ENCODE peak calls at places on chromosomes 3 and 15, in nine cellular contexts. One of them, this sample, is unnamed.

GRCh38 chr3:190840146-190840545 is 22.3 kb downstream of the GMNC start:
- DNase-seq in HL-60: no peak
- DNase-seq in spleen: no peak
- DNase-seq in sigmoid colon: no peak
- DNase-seq in vagina: no peak
- DNase-seq in stomach: no peak
- DNase-seq in Panc1: no peak
- DNase-seq in upper lobe of left lung: no peak
- DNase-seq in breast epithelium: no peak
- DNase-seq in this sample: no peak

GRCh38 chr15:45705510-45706473 is 71.0 kb downstream of the SQOR start:
- DNase-seq in HL-60: peak
- DNase-seq in spleen: peak
- DNase-seq in sigmoid colon: peak
- DNase-seq in vagina: no peak
- DNase-seq in stomach: peak
- DNase-seq in Panc1: peak
- DNase-seq in upper lobe of left lung: peak
- DNase-seq in breast epithelium: peak
- DNase-seq in this sample: peak

GRCh38 chr3:106276755-106277612 is 408.2 kb upstream of the CBLB start:
- DNase-seq in HL-60: no peak
- DNase-seq in spleen: no peak
- DNase-seq in sigmoid colon: no peak
- DNase-seq in vagina: no peak
- DNase-seq in stomach: no peak
- DNase-seq in Panc1: no peak
- DNase-seq in upper lobe of left lung: no peak
- DNase-seq in breast epithelium: no peak
- DNase-seq in this sample: no peak

GRCh38 chr3:56772926-56773587 is 28.7 kb downstream of the ARHGEF3 start:
- DNase-seq in HL-60: no peak
- DNase-seq in spleen: no peak
- DNase-seq in sigmoid colon: no peak
- DNase-seq in vagina: no peak
- DNase-seq in stomach: no peak
- DNase-seq in Panc1: no peak
- DNase-seq in upper lobe of left lung: no peak
- DNase-seq in breast epithelium: no peak
- DNase-seq in this sample: no peak

GRCh38 chr3:141050576-141050912 is 603 bp upstream of the SPSB4 start:
- DNase-seq in HL-60: no peak
- DNase-seq in spleen: no peak
- DNase-seq in sigmoid colon: no peak
- DNase-seq in vagina: no peak
- DNase-seq in stomach: no peak
- DNase-seq in Panc1: no peak
- DNase-seq in upper lobe of left lung: no peak
- DNase-seq in breast epithelium: no peak
- DNase-seq in this sample: no peak

GRCh38 chr3:146882206-146882605 is 277.1 kb upstream of the PLSCR5 start:
- DNase-seq in HL-60: no peak
- DNase-seq in spleen: no peak
- DNase-seq in sigmoid colon: no peak
- DNase-seq in vagina: no peak
- DNase-seq in stomach: no peak
- DNase-seq in Panc1: no peak
- DNase-seq in upper lobe of left lung: no peak
- DNase-seq in breast epithelium: no peak
- DNase-seq in this sample: no peak

GRCh38 chr3:168272343-168272984 is 176.7 kb upstream of the GOLIM4 start:
- DNase-seq in HL-60: no peak
- DNase-seq in spleen: no peak
- DNase-seq in sigmoid colon: no peak
- DNase-seq in vagina: no peak
- DNase-seq in stomach: no peak
- DNase-seq in Panc1: no peak
- DNase-seq in upper lobe of left lung: no peak
- DNase-seq in breast epithelium: no peak
- DNase-seq in this sample: no peak

GRCh38 chr3:15331606-15332404 is 581 bp downstream of the SH3BP5 start:
- DNase-seq in HL-60: no peak
- DNase-seq in spleen: peak
- DNase-seq in sigmoid colon: peak
- DNase-seq in vagina: no peak
- DNase-seq in stomach: peak
- DNase-seq in Panc1: no peak
- DNase-seq in upper lobe of left lung: peak
- DNase-seq in breast epithelium: no peak
- DNase-seq in this sample: no peak

GRCh38 chr3:40191251-40191650 is 118.3 kb upstream of the EIF1B start:
- DNase-seq in HL-60: no peak
- DNase-seq in spleen: no peak
- DNase-seq in sigmoid colon: no peak
- DNase-seq in vagina: no peak
- DNase-seq in stomach: no peak
- DNase-seq in Panc1: no peak
- DNase-seq in upper lobe of left lung: no peak
- DNase-seq in breast epithelium: no peak
- DNase-seq in this sample: no peak

GRCh38 chr3:58039609-58040008 is 31.4 kb downstream of the FLNB start:
- DNase-seq in HL-60: no peak
- DNase-seq in spleen: no peak
- DNase-seq in sigmoid colon: peak
- DNase-seq in vagina: no peak
- DNase-seq in stomach: no peak
- DNase-seq in Panc1: no peak
- DNase-seq in upper lobe of left lung: no peak
- DNase-seq in breast epithelium: no peak
- DNase-seq in this sample: no peak

GRCh38 chr15:91866371-91866905 is 12.9 kb downstream of the SLCO3A1 start:
- DNase-seq in HL-60: no peak
- DNase-seq in spleen: no peak
- DNase-seq in sigmoid colon: no peak
- DNase-seq in vagina: no peak
- DNase-seq in stomach: no peak
- DNase-seq in Panc1: no peak
- DNase-seq in upper lobe of left lung: peak
- DNase-seq in breast epithelium: peak
- DNase-seq in this sample: peak
- TF ChIP-seq POLR2AphosphoS5 in HL-60: no peak
- TF ChIP-seq POLR2AphosphoS5 in spleen: no peak
- TF ChIP-seq POLR2AphosphoS5 in sigmoid colon: peak
- TF ChIP-seq POLR2AphosphoS5 in vagina: peak
- TF ChIP-seq POLR2AphosphoS5 in stomach: peak
- TF ChIP-seq POLR2AphosphoS5 in Panc1: no peak
- TF ChIP-seq POLR2AphosphoS5 in upper lobe of left lung: no peak
- TF ChIP-seq POLR2AphosphoS5 in breast epithelium: no peak
- TF ChIP-seq POLR2AphosphoS5 in this sample: peak

GRCh38 chr3:54596087-54596486 is 331.8 kb downstream of the LRTM1 start:
- DNase-seq in HL-60: no peak
- DNase-seq in spleen: no peak
- DNase-seq in sigmoid colon: no peak
- DNase-seq in vagina: peak
- DNase-seq in stomach: no peak
- DNase-seq in Panc1: no peak
- DNase-seq in upper lobe of left lung: no peak
- DNase-seq in breast epithelium: no peak
- DNase-seq in this sample: no peak

GRCh38 chr3:54599741-54600140 is 328.1 kb downstream of the LRTM1 start:
- DNase-seq in HL-60: no peak
- DNase-seq in spleen: no peak
- DNase-seq in sigmoid colon: peak
- DNase-seq in vagina: peak
- DNase-seq in stomach: no peak
- DNase-seq in Panc1: no peak
- DNase-seq in upper lobe of left lung: no peak
- DNase-seq in breast epithelium: peak
- DNase-seq in this sample: peak

GRCh38 chr3:54604495-54604894 is 323.4 kb downstream of the LRTM1 start:
- DNase-seq in HL-60: no peak
- DNase-seq in spleen: no peak
- DNase-seq in sigmoid colon: no peak
- DNase-seq in vagina: peak
- DNase-seq in stomach: no peak
- DNase-seq in Panc1: no peak
- DNase-seq in upper lobe of left lung: no peak
- DNase-seq in breast epithelium: no peak
- DNase-seq in this sample: no peak

GRCh38 chr3:54600441-54601204 is 327.2 kb downstream of the LRTM1 start:
- DNase-seq in HL-60: no peak
- DNase-seq in spleen: no peak
- DNase-seq in sigmoid colon: no peak
- DNase-seq in vagina: peak
- DNase-seq in stomach: no peak
- DNase-seq in Panc1: no peak
- DNase-seq in upper lobe of left lung: no peak
- DNase-seq in breast epithelium: no peak
- DNase-seq in this sample: no peak
- H3K27ac ChIP-seq in HL-60: no peak
- H3K27ac ChIP-seq in spleen: no peak
- H3K27ac ChIP-seq in sigmoid colon: no peak
- H3K27ac ChIP-seq in vagina: peak
- H3K27ac ChIP-seq in stomach: no peak
- H3K27ac ChIP-seq in Panc1: no peak
- H3K27ac ChIP-seq in upper lobe of left lung: no peak
- H3K27ac ChIP-seq in breast epithelium: peak
- H3K27ac ChIP-seq in this sample: no peak

DNA sequence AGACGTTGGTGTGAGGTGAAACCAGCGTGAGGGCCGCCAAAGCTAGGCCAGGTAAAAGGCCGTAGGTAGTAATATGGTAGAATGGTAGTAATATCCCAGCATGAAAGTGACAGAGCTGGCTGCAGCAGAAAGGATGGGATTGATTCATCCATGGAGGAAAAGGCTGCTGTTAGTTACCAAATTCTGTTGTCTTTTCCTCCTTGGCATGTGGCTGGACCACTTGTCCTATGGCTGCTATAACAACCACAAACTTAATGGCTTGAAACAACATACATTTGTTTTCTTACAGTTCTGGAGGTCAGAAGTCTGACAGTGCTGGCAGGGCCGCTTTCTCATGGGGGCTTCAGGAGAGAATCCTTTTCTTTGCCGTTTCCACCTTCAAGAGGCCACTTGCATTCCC is 47.8 kb upstream of the CHST2 start:
- DNase-seq in HL-60: no peak
- DNase-seq in spleen: no peak
- DNase-seq in sigmoid colon: no peak
- DNase-seq in vagina: no peak
- DNase-seq in stomach: no peak
- DNase-seq in Panc1: no peak
- DNase-seq in upper lobe of left lung: no peak
- DNase-seq in breast epithelium: no peak
- DNase-seq in this sample: no peak
- TF ChIP-seq POLR2AphosphoS5 in HL-60: no peak
- TF ChIP-seq POLR2AphosphoS5 in spleen: no peak
- TF ChIP-seq POLR2AphosphoS5 in sigmoid colon: no peak
- TF ChIP-seq POLR2AphosphoS5 in vagina: no peak
- TF ChIP-seq POLR2AphosphoS5 in stomach: no peak
- TF ChIP-seq POLR2AphosphoS5 in Panc1: no peak
- TF ChIP-seq POLR2AphosphoS5 in upper lobe of left lung: no peak
- TF ChIP-seq POLR2AphosphoS5 in breast epithelium: no peak
- TF ChIP-seq POLR2AphosphoS5 in this sample: no peak

DNA sequence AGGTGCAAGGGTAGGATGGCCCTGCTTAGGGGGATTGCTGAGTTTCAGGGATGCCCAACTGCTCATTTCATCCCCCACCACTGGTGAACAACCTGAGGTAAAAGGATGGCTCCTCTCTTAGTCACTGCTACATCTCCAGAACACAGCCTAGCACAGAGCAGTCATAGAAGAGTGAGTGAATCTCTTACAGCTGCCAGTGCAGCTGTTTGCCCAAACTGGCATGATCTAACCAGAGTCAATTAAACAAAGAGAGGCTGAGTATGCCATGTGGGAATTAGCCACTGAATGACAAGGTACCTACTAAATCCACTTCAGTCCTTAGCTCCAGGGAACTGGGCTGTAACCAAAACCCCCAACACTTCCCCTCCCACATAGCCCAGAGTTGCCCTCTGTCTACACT is 6.8 kb upstream of the NCKIPSD start:
- DNase-seq in HL-60: no peak
- DNase-seq in spleen: no peak
- DNase-seq in sigmoid colon: no peak
- DNase-seq in vagina: no peak
- DNase-seq in stomach: no peak
- DNase-seq in Panc1: no peak
- DNase-seq in upper lobe of left lung: no peak
- DNase-seq in breast epithelium: no peak
- DNase-seq in this sample: no peak
- H3K27ac ChIP-seq in HL-60: no peak
- H3K27ac ChIP-seq in spleen: peak
- H3K27ac ChIP-seq in sigmoid colon: peak
- H3K27ac ChIP-seq in vagina: no peak
- H3K27ac ChIP-seq in stomach: no peak
- H3K27ac ChIP-seq in Panc1: no peak
- H3K27ac ChIP-seq in upper lobe of left lung: peak
- H3K27ac ChIP-seq in breast epithelium: peak
- H3K27ac ChIP-seq in this sample: no peak

GRCh38 chr15:69760263-69760855 is 307.7 kb downstream of the RPLP1 start:
- DNase-seq in HL-60: peak
- DNase-seq in spleen: no peak
- DNase-seq in sigmoid colon: no peak
- DNase-seq in vagina: no peak
- DNase-seq in stomach: no peak
- DNase-seq in Panc1: no peak
- DNase-seq in upper lobe of left lung: no peak
- DNase-seq in breast epithelium: no peak
- DNase-seq in this sample: no peak
- TF ChIP-seq POLR2AphosphoS5 in HL-60: no peak
- TF ChIP-seq POLR2AphosphoS5 in spleen: no peak
- TF ChIP-seq POLR2AphosphoS5 in sigmoid colon: no peak
- TF ChIP-seq POLR2AphosphoS5 in vagina: no peak
- TF ChIP-seq POLR2AphosphoS5 in stomach: no peak
- TF ChIP-seq POLR2AphosphoS5 in Panc1: no peak
- TF ChIP-seq POLR2AphosphoS5 in upper lobe of left lung: peak
- TF ChIP-seq POLR2AphosphoS5 in breast epithelium: no peak
- TF ChIP-seq POLR2AphosphoS5 in this sample: no peak

DNA sequence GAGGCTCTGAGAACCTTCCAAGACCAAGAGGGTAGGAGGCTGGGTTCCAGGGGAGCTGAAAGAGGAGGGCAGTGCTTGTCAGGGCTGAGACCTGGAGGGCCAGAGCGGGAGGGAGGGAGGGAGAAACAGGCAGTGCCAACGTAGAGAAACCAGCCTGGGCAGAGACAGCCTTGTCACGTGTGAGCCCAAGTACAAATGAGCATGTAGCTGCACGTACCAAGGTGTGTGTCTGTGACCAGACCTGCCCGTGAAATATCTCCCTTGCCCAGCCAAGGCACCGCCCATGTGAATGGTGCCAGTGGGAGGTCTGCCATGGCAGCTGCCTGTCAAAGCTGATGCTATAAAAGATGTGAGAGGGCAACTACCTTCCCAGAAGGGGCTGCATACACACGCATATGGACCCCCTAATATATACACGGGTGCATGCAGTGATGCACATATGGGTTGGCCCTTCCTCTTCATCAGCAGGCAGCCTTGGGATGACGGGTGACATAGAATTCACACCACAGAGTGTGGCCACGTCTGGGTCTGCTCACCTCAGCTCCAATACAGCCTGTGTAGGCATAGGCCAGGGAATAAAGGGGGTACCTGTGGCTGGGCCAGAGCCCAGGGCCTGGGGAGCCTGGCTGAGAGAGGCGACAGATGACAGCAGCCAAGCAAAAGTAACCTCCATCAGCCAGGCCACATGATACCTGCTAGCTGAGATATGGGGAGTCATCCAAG is 7.8 kb upstream of the CTDSPL start:
- DNase-seq in HL-60: no peak
- DNase-seq in spleen: peak
- DNase-seq in sigmoid colon: no peak
- DNase-seq in vagina: no peak
- DNase-seq in stomach: peak
- DNase-seq in Panc1: no peak
- DNase-seq in upper lobe of left lung: no peak
- DNase-seq in breast epithelium: peak
- DNase-seq in this sample: peak
- H3K27ac ChIP-seq in HL-60: no peak
- H3K27ac ChIP-seq in spleen: no peak
- H3K27ac ChIP-seq in sigmoid colon: no peak
- H3K27ac ChIP-seq in vagina: peak
- H3K27ac ChIP-seq in stomach: no peak
- H3K27ac ChIP-seq in Panc1: no peak
- H3K27ac ChIP-seq in upper lobe of left lung: no peak
- H3K27ac ChIP-seq in breast epithelium: peak
- H3K27ac ChIP-seq in this sample: peak

This sample was measured in prostate gland.